ENCODE peak calls at places on chromosome 13, in seven cellular contexts. Z, E, X, N, B, H and G are unnamed samples. For H3K4me1, the result is how much of the 10 kb centered on the place peaks cover.

GRCh38 chr13:110109140-110109783 is 197.7 kb downstream of the COL4A1 start:
- ATAC-seq in Z (no peak), E (peak), X (no peak), N (peak), B (no peak), H (no peak), G (no peak)

GRCh38 chr13:62122434-62122833 is 706.8 kb upstream of the PCDH20 start:
- ATAC-seq in Z (no peak), E (no peak), X (no peak), N (no peak), B (no peak), H (no peak), G (no peak)

GRCh38 chr13:20942938-20943518 is 40.5 kb upstream of the XPO4 start:
- ATAC-seq in Z (peak), E (no peak), X (peak), N (no peak), B (peak), H (no peak), G (no peak)

GRCh38 chr13:44759723-44760360 is 183.7 kb upstream of the TSC22D1 start:
- ATAC-seq in Z (no peak), E (no peak), X (no peak), N (no peak), B (peak), H (peak), G (peak)

GRCh38 chr13:100514788-100515409 is 73.7 kb downstream of the GGACT start:
- ATAC-seq in Z (peak), E (peak), X (peak), N (peak), B (peak), H (peak), G (peak)

GRCh38 chr13:93472897-93473296 is 246.3 kb downstream of the GPC6 start:
- ATAC-seq in Z (no peak), E (no peak), X (no peak), N (no peak), B (no peak), H (peak), G (no peak)

GRCh38 chr13:20924758-20925394 is 22.3 kb upstream of the XPO4 start:
- ATAC-seq in Z (peak), E (peak), X (peak), N (peak), B (peak), H (peak), G (no peak)

GRCh38 chr13:25687622-25688225 is 315.9 kb downstream of the ATP8A2 start:
- ATAC-seq in Z (no peak), E (no peak), X (no peak), N (no peak), B (no peak), H (no peak), G (no peak)

GRCh38 chr13:104510422-104510821 is 1444.2 kb upstream of the SLC10A2 start:
- ATAC-seq in Z (no peak), E (no peak), X (no peak), N (no peak), B (no peak), H (no peak), G (no peak)

GRCh38 chr13:54972838-54973237 is 1944.2 kb downstream of the OLFM4 start:
- ATAC-seq in Z (no peak), E (no peak), X (no peak), N (no peak), B (no peak), H (no peak), G (no peak)

GRCh38 chr13:32791545-32792172 is 205.4 kb downstream of the PDS5B start:
- ATAC-seq in Z (peak), E (no peak), X (peak), N (no peak), B (peak), H (no peak), G (no peak)

GRCh38 chr13:106503272-106503671 is 32.2 kb downstream of the EFNB2 start:
- ATAC-seq in Z (no peak), E (peak), X (no peak), N (no peak), B (no peak), H (no peak), G (no peak)

GRCh38 chr13:30308548-30308947 is 1.2 kb upstream of the KATNAL1 start:
- ATAC-seq in Z (no peak), E (no peak), X (no peak), N (no peak), B (no peak), H (no peak), G (no peak)

GRCh38 chr13:110234532-110234931 is 72.4 kb downstream of the COL4A1 start:
- ATAC-seq in Z (no peak), E (no peak), X (no peak), N (no peak), B (no peak), H (no peak), G (no peak)

GRCh38 chr13:77328819-77329132 is 1.9 kb upstream of the MYCBP2 start:
- ATAC-seq in Z (peak), E (peak), X (peak), N (peak), B (peak), H (no peak), G (no peak)

GRCh38 chr13:92012787-92013186 is 614.4 kb downstream of the GPC5 start:
- ATAC-seq in Z (no peak), E (no peak), X (no peak), N (no peak), B (no peak), H (no peak), G (no peak)

GRCh38 chr13:55652657-55653056 is 1488.1 kb upstream of the PRR20A start:
- ATAC-seq in Z (no peak), E (no peak), X (no peak), N (peak), B (no peak), H (no peak), G (no peak)

GRCh38 chr13:33487575-33488243 is 202.2 kb upstream of the STARD13 start:
- ATAC-seq in Z (peak), E (peak), X (peak), N (peak), B (peak), H (peak), G (peak)

GRCh38 chr13:41827507-41828213 is 133.2 kb downstream of the VWA8 start:
- ATAC-seq in Z (peak), E (peak), X (no peak), N (no peak), B (no peak), H (no peak), G (peak)

GRCh38 chr13:99657848-99658265 is 156.6 kb downstream of the TM9SF2 start:
- ATAC-seq in Z (no peak), E (no peak), X (no peak), N (peak), B (no peak), H (no peak), G (peak)

GRCh38 chr13:57128909-57129308 is 11.8 kb upstream of the PRR20A start:
- ATAC-seq in Z (no peak), E (no peak), X (no peak), N (peak), B (no peak), H (no peak), G (no peak)

GRCh38 chr13:93038187-93038586 is 188.4 kb upstream of the GPC6 start:
- ATAC-seq in Z (no peak), E (no peak), X (no peak), N (no peak), B (no peak), H (no peak), G (no peak)

GRCh38 chr13:82674546-82674945 is 1207.7 kb downstream of the SLITRK1 start:
- ATAC-seq in Z (no peak), E (no peak), X (no peak), N (peak), B (no peak), H (no peak), G (no peak)

GRCh38 chr13:34654682-34655081 is 287.4 kb upstream of the NBEA start:
- ATAC-seq in Z (no peak), E (no peak), X (no peak), N (no peak), B (no peak), H (no peak), G (peak)

GRCh38 chr13:22736768-22737092 is 444.0 kb upstream of the SGCG start:
- ATAC-seq in Z (no peak), E (no peak), X (no peak), N (peak), B (no peak), H (peak), G (no peak)

GRCh38 chr13:75417006-75417384 is 65.0 kb downstream of the TBC1D4 start:
- ATAC-seq in Z (no peak), E (peak), X (peak), N (peak), B (no peak), H (no peak), G (no peak)

GRCh38 chr13:80716610-80717081 is 375.7 kb upstream of the SPRY2 start:
- ATAC-seq in Z (no peak), E (no peak), X (peak), N (peak), B (no peak), H (no peak), G (no peak)

GRCh38 chr13:100535401-100536135 is 53.0 kb downstream of the GGACT start:
- ATAC-seq in Z (no peak), E (no peak), X (no peak), N (no peak), B (no peak), H (no peak), G (no peak)

GRCh38 chr13:24280722-24281121 is 28.7 kb upstream of the C1QTNF9 start:
- ATAC-seq in Z (no peak), E (no peak), X (peak), N (no peak), B (no peak), H (peak), G (no peak)

GRCh38 chr13:80931766-80932165 is 590.8 kb upstream of the SPRY2 start:
- ATAC-seq in Z (no peak), E (no peak), X (no peak), N (no peak), B (no peak), H (no peak), G (peak)

GRCh38 chr13:113129921-113130750 is 7.5 kb downstream of the F10 start:
- ATAC-seq in Z (no peak), E (no peak), X (no peak), N (peak), B (no peak), H (no peak), G (no peak)

GRCh38 chr13:95677564-95678386 is 836 bp downstream of the DNAJC3 start:
- ATAC-seq in Z (peak), E (peak), X (no peak), N (peak), B (peak), H (no peak), G (no peak)

GRCh38 chr13:32415019-32415418 is 12.9 kb downstream of the N4BP2L1 start:
- ATAC-seq in Z (peak), E (peak), X (peak), N (peak), B (peak), H (no peak), G (no peak)

GRCh38 chr13:42821437-42821836 is 40.1 kb downstream of the FAM216B start:
- ATAC-seq in Z (no peak), E (no peak), X (no peak), N (no peak), B (no peak), H (no peak), G (no peak)

GRCh38 chr13:100392709-100393630 is 195.6 kb downstream of the GGACT start:
- ATAC-seq in Z (peak), E (peak), X (peak), N (peak), B (peak), H (peak), G (peak)

GRCh38 chr13:109576331-109576813 is 210.0 kb downstream of the IRS2 start:
- ATAC-seq in Z (no peak), E (no peak), X (no peak), N (no peak), B (peak), H (peak), G (no peak)

GRCh38 chr13:80132741-80133601 is 208.0 kb downstream of the SPRY2 start:
- ATAC-seq in Z (peak), E (peak), X (peak), N (peak), B (peak), H (peak), G (peak)

DNA sequence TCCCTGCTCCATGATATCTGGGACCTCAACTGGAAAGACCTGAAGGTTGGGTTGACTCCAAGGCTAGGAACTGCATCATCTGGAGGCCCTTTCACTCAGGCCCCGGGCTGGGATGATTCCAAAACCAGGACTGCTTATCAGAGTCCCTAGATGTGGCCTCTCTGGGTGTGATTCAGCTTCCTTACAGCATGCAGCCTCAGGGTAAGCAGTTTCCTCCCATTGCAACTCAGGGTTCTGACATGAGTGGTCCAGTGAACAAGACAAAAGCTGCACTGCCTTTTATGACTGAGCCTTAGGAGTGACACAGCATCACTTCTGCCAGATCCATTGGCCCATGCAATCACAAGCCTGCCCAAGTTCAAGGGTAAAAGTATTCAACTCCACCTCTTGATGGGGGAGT is 502.8 kb downstream of the COG6 start:
- ATAC-seq in Z (no peak), E (no peak), X (no peak), N (no peak), B (no peak), H (no peak), G (no peak)
- TF ChIP-seq POLR2AphosphoS5 in Z (no peak), E (no peak), X (no peak), N (no peak), B (no peak), H (no peak), G (no peak)

GRCh38 chr13:111792956-111793355 is 274.0 kb upstream of the SOX1 start:
- ATAC-seq in Z (no peak), E (no peak), X (no peak), N (no peak), B (no peak), H (no peak), G (no peak)
- H3K4me1 ChIP-seq in Z (under half), E (under half), X (under half), N (under half), B (under half), H (under half), G (under half)

GRCh38 chr13:90445179-90445578 is 902.3 kb upstream of the MIR17HG start:
- ATAC-seq in Z (peak), E (peak), X (no peak), N (no peak), B (no peak), H (no peak), G (peak)
- TF ChIP-seq POLR2AphosphoS5 in Z (no peak), E (no peak), X (no peak), N (no peak), B (no peak), H (no peak), G (peak)

DNA sequence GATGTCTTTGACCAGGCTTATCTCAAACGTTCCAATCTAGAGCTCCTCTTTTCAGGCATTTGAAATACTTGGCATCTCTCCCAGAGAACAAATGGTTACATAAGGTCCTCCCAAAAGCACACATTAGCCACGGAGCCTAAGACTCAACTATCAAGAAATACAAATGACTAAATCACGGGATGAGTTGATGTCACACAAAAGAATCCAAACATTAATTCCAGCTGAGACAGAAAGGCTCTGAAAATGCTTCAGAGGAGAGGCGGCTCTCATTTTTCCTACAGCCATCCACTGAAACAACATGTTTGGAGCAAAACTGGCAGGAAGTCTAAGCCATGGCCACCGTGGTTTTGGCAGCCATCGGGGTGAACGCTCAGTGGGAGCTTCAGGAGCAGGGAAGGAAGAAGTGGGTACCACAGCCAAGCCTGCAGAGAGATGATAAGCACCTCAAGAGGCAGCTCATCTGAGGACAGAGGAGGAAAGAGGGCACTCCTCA is 122.5 kb downstream of the STK24 start:
- ATAC-seq in Z (no peak), E (no peak), X (no peak), N (no peak), B (no peak), H (peak), G (peak)
- H3K4me1 ChIP-seq in Z (under half), E (under half), X (under half), N (under half), B (under half), H (under half), G (under half)

GRCh38 chr13:102028846-102029245 is 373.0 kb downstream of the FGF14 start:
- ATAC-seq in Z (no peak), E (no peak), X (no peak), N (no peak), B (no peak), H (no peak), G (no peak)
- TF ChIP-seq POLR2AphosphoS5 in Z (no peak), E (no peak), X (no peak), N (no peak), B (no peak), H (no peak), G (no peak)